ENCODE peak calls at places on chromosomes 13 and 19, in four cellular contexts. One of them, this sample, is unnamed.

GRCh38 chr13:44300895-44301638 is 72.6 kb upstream of the SERP2 start:
- DNase-seq in HL-60: no peak
- DNase-seq in GM12878: peak
- DNase-seq in K562: no peak
- DNase-seq in this sample: peak

GRCh38 chr13:23392313-23392712 is 41.2 kb downstream of the SACS start:
- DNase-seq in HL-60: no peak
- DNase-seq in GM12878: no peak
- DNase-seq in K562: no peak
- DNase-seq in this sample: no peak

GRCh38 chr19:5006201-5006600 is 37.3 kb downstream of the KDM4B start:
- DNase-seq in HL-60: no peak
- DNase-seq in GM12878: no peak
- DNase-seq in K562: no peak
- DNase-seq in this sample: no peak

GRCh38 chr13:39538826-39539555 is 64.0 kb downstream of the LHFPL6 start:
- DNase-seq in HL-60: no peak
- DNase-seq in GM12878: no peak
- DNase-seq in K562: no peak
- DNase-seq in this sample: no peak

GRCh38 chr13:109394311-109394988 is 391.9 kb downstream of the IRS2 start:
- DNase-seq in HL-60: no peak
- DNase-seq in GM12878: no peak
- DNase-seq in K562: no peak
- DNase-seq in this sample: no peak

GRCh38 chr19:31332096-31332495 is 17.1 kb downstream of the TSHZ3 start:
- DNase-seq in HL-60: no peak
- DNase-seq in GM12878: no peak
- DNase-seq in K562: no peak
- DNase-seq in this sample: no peak

GRCh38 chr13:101115762-101116161 is 300.5 kb downstream of the NALCN start:
- DNase-seq in HL-60: no peak
- DNase-seq in GM12878: no peak
- DNase-seq in K562: no peak
- DNase-seq in this sample: no peak

GRCh38 chr13:65292488-65292901 is 1937.6 kb downstream of the PCDH9 start:
- DNase-seq in HL-60: no peak
- DNase-seq in GM12878: no peak
- DNase-seq in K562: no peak
- DNase-seq in this sample: no peak

GRCh38 chr19:24054044-24054935 is 32.7 kb upstream of the ZNF254 start:
- DNase-seq in HL-60: no peak
- DNase-seq in GM12878: no peak
- DNase-seq in K562: no peak
- DNase-seq in this sample: no peak

GRCh38 chr19:49932731-49933131 is 3.4 kb upstream of the NUP62 start:
- DNase-seq in HL-60: no peak
- DNase-seq in GM12878: no peak
- DNase-seq in K562: no peak
- DNase-seq in this sample: no peak

GRCh38 chr19:48271531-48272151 is 1.8 kb downstream of the ZNF114 start:
- DNase-seq in HL-60: peak
- DNase-seq in GM12878: no peak
- DNase-seq in K562: no peak
- DNase-seq in this sample: peak

GRCh38 chr19:49553451-49554271 is 25.9 kb downstream of the RCN3 start:
- DNase-seq in HL-60: no peak
- DNase-seq in GM12878: no peak
- DNase-seq in K562: no peak
- DNase-seq in this sample: no peak

GRCh38 chr13:65378943-65379519 is 1851.1 kb downstream of the PCDH9 start:
- DNase-seq in HL-60: no peak
- DNase-seq in GM12878: no peak
- DNase-seq in K562: no peak
- DNase-seq in this sample: no peak

GRCh38 chr13:64934569-64935362 is 2295.4 kb downstream of the PCDH9 start:
- DNase-seq in HL-60: no peak
- DNase-seq in GM12878: no peak
- DNase-seq in K562: no peak
- DNase-seq in this sample: no peak

GRCh38 chr19:5357584-5357983 is 17.0 kb upstream of the PTPRS start:
- DNase-seq in HL-60: no peak
- DNase-seq in GM12878: no peak
- DNase-seq in K562: no peak
- DNase-seq in this sample: no peak

GRCh38 chr13:44148159-44148929 is 225.3 kb upstream of the SERP2 start:
- DNase-seq in HL-60: no peak
- DNase-seq in GM12878: no peak
- DNase-seq in K562: no peak
- DNase-seq in this sample: no peak

GRCh38 chr19:39788244-39788643 is 9.6 kb downstream of the LEUTX start:
- DNase-seq in HL-60: no peak
- DNase-seq in GM12878: no peak
- DNase-seq in K562: no peak
- DNase-seq in this sample: no peak

GRCh38 chr13:22837980-22838615 is 342.7 kb upstream of the SGCG start:
- DNase-seq in HL-60: no peak
- DNase-seq in GM12878: no peak
- DNase-seq in K562: no peak
- DNase-seq in this sample: no peak

GRCh38 chr13:27981006-27981708 is 7.3 kb downstream of the URAD start:
- DNase-seq in HL-60: no peak
- DNase-seq in GM12878: no peak
- DNase-seq in K562: no peak
- DNase-seq in this sample: no peak

GRCh38 chr19:1920644-1921043 is 15.4 kb downstream of the ADAT3 start:
- DNase-seq in HL-60: no peak
- DNase-seq in GM12878: no peak
- DNase-seq in K562: no peak
- DNase-seq in this sample: no peak

GRCh38 chr13:102768914-102769313 is 4.7 kb downstream of the TEX30 start:
- DNase-seq in HL-60: no peak
- DNase-seq in GM12878: no peak
- DNase-seq in K562: no peak
- DNase-seq in this sample: no peak

GRCh38 chr19:7722231-7722651 is 9.7 kb downstream of the CLEC4G start:
- DNase-seq in HL-60: no peak
- DNase-seq in GM12878: peak
- DNase-seq in K562: no peak
- DNase-seq in this sample: no peak

GRCh38 chr13:37488682-37489081 is 109.9 kb downstream of the POSTN start:
- DNase-seq in HL-60: no peak
- DNase-seq in GM12878: no peak
- DNase-seq in K562: no peak
- DNase-seq in this sample: no peak

GRCh38 chr13:84816567-84817133 is 934.4 kb upstream of the SLITRK1 start:
- DNase-seq in HL-60: no peak
- DNase-seq in GM12878: no peak
- DNase-seq in K562: no peak
- DNase-seq in this sample: no peak

GRCh38 chr13:65913173-65913572 is 1317.0 kb downstream of the PCDH9 start:
- DNase-seq in HL-60: no peak
- DNase-seq in GM12878: no peak
- DNase-seq in K562: no peak
- DNase-seq in this sample: no peak

GRCh38 chr13:69793803-69794453 is 313.7 kb upstream of the ATXN8OS start:
- DNase-seq in HL-60: no peak
- DNase-seq in GM12878: no peak
- DNase-seq in K562: no peak
- DNase-seq in this sample: no peak

GRCh38 chr19:21595185-21595584 is 89.8 kb downstream of the ZNF429 start:
- DNase-seq in HL-60: no peak
- DNase-seq in GM12878: no peak
- DNase-seq in K562: no peak
- DNase-seq in this sample: no peak

GRCh38 chr19:50478901-50479715 is 2.5 kb upstream of the GARIN5A start:
- DNase-seq in HL-60: no peak
- DNase-seq in GM12878: no peak
- DNase-seq in K562: peak
- DNase-seq in this sample: no peak

GRCh38 chr19:37930416-37930815 is 23.4 kb downstream of the SIPA1L3 start:
- DNase-seq in HL-60: no peak
- DNase-seq in GM12878: no peak
- DNase-seq in K562: no peak
- DNase-seq in this sample: no peak

GRCh38 chr13:28136916-28137315 is 1.4 kb upstream of the PAN3 start:
- DNase-seq in HL-60: peak
- DNase-seq in GM12878: no peak
- DNase-seq in K562: no peak
- DNase-seq in this sample: no peak

GRCh38 chr13:19665427-19665859 is 32.0 kb downstream of the MPHOSPH8 start:
- DNase-seq in HL-60: no peak
- DNase-seq in GM12878: no peak
- DNase-seq in K562: no peak
- DNase-seq in this sample: no peak

GRCh38 chr13:60226507-60226906 is 62.8 kb upstream of the DIAPH3 start:
- DNase-seq in HL-60: no peak
- DNase-seq in GM12878: no peak
- DNase-seq in K562: peak
- DNase-seq in this sample: no peak

DNA sequence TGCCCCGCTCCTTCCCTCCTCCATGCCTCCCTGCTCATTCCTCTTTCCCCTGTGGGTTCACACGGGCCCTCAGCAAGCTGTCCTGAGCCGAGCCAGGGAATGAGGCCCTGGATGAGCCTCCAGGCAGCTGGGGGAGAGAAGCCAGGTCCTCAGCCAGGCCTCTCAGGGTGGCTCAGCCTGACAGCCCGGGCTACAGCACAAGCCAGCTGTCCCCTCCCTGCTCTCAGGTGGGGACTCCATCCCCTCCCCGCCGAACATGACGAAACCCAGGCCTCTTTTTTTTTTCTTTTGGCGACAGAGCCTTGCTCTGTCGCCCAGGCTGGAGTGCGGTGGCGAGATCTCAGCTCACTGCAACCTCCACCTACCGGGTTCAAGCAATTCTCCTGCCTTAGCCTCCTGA is 40.0 kb upstream of the MATK start:
- DNase-seq in HL-60: no peak
- DNase-seq in GM12878: no peak
- DNase-seq in K562: no peak
- DNase-seq in this sample: no peak
- TF ChIP-seq SPI1 in HL-60: no peak
- TF ChIP-seq SPI1 in GM12878: no peak
- TF ChIP-seq SPI1 in K562: no peak
- TF ChIP-seq SPI1 in this sample: no peak

GRCh38 chr13:113243847-113244246 is 34.4 kb downstream of the CUL4A start:
- DNase-seq in HL-60: no peak
- DNase-seq in GM12878: no peak
- DNase-seq in K562: no peak
- DNase-seq in this sample: no peak

DNA sequence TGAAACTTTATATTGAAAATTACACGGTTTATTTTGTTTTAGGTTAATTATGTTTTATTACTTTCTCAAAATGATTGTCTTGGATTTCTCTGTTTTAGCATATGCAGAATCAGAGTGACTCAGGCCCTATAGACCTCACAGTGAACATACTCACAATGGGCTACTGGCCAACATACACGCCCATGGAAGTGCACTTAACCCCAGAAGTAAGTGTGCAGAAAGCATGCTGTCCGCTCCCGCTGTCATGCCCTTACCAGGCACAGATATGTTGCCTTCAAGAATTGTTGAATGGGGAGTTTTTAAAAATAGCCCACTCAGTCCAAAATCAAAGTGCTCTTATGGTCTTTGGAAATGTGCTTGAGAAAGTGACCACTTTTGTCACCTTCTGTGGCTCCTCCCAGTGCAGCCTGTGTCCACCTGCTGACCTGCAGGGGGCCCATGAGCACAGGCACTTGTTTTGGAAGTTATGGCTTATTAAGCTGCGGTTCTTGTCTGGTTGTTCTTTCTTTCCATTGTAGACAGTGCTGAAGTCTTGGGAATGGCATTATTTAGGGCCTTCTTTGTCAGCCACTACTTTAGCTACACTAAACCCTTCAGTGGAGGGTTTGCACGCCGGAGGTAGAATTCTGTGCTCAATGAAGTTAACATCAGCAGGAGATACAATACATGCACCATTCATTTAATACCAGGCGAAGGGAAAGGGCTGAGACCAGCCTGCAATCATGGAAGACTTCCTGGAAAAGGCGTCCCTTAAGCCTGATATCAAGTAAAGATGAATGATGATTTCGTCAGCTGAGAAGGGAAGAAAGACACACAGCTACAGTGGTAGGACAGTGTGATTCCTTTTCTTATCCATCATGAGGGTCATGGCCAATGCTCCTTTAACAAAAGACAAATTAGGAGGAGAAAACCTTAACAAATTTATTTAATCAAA is 36.7 kb downstream of the CUL4A start:
- DNase-seq in HL-60: no peak
- DNase-seq in GM12878: no peak
- DNase-seq in K562: no peak
- DNase-seq in this sample: no peak
- TF ChIP-seq SPI1 in HL-60: no peak
- TF ChIP-seq SPI1 in GM12878: no peak
- TF ChIP-seq SPI1 in K562: no peak
- TF ChIP-seq SPI1 in this sample: no peak

GRCh38 chr19:14517840-14518505 is at the start of gene DNAJB1:
- DNase-seq in HL-60: peak
- DNase-seq in GM12878: no peak
- DNase-seq in K562: peak
- DNase-seq in this sample: peak

GRCh38 chr19:14519245-14519859 is 1.2 kb upstream of the DNAJB1 start:
- DNase-seq in HL-60: no peak
- DNase-seq in GM12878: no peak
- DNase-seq in K562: no peak
- DNase-seq in this sample: no peak

GRCh38 chr19:14520543-14520942 is 2.3 kb upstream of the DNAJB1 start:
- DNase-seq in HL-60: no peak
- DNase-seq in GM12878: no peak
- DNase-seq in K562: no peak
- DNase-seq in this sample: no peak

GRCh38 chr19:14517446-14517839 is 754 bp downstream of the DNAJB1 start:
- DNase-seq in HL-60: no peak
- DNase-seq in GM12878: no peak
- DNase-seq in K562: no peak
- DNase-seq in this sample: no peak

DNA sequence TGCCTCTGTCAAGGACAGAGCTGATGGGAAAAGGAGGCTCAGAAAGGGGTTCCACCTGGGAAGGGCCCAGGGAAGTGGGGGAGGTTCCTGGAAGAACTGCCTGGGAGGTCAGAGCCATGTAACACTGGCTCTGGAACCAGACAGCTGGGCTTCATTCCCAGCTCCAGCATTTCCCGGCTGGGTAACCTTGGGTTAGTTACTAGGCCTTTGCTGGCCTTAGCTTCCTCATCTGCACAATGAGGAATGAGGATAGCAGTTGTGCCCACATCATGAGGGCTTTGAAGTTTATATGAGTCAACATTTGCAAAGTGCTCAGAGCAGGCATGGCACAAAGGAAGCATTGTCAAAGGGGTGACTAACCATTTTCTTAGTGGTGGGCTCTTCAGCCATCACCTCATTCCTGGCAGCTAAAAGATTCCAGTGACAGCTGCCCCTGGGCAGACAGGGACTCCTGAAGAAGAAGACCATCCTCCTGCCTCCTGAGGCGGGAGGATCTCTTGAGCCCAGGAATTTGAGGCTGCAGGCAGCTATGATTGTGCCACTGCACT is 1.7 kb upstream of the DNAJB1 start:
- DNase-seq in HL-60: no peak
- DNase-seq in GM12878: no peak
- DNase-seq in K562: no peak
- DNase-seq in this sample: no peak
- TF ChIP-seq SPI1 in HL-60: no peak
- TF ChIP-seq SPI1 in GM12878: no peak
- TF ChIP-seq SPI1 in K562: no peak
- TF ChIP-seq SPI1 in this sample: no peak

GRCh38 chr13:78192721-78193120 is 274.1 kb upstream of the EDNRB start:
- DNase-seq in HL-60: no peak
- DNase-seq in GM12878: no peak
- DNase-seq in K562: no peak
- DNase-seq in this sample: no peak
- TF ChIP-seq SPI1 in HL-60: no peak
- TF ChIP-seq SPI1 in GM12878: no peak
- TF ChIP-seq SPI1 in K562: no peak
- TF ChIP-seq SPI1 in this sample: no peak

This sample was measured in GM12891.